ENCODE peak calls at places on chromosomes 6 and 20, in five cellular contexts. N is NCI-H1092; U is M059J; I is CD4-positive, alpha-beta memory T cell; A is Calu3. W is an unnamed sample.

GRCh38 chr6:31877651-31878161 is 1.1 kb downstream of the SLC44A4 start:
- DNase-seq in I (no peak), A (peak; percentile 91), N (no peak), U (no peak), W (no peak)

GRCh38 chr6:35413911-35414310 is 38.2 kb upstream of the FANCE start:
- DNase-seq in A (no peak), U (no peak), I (no peak), N (no peak), W (no peak)

GRCh38 chr20:62741701-62742491 is 33.3 kb downstream of the NTSR1 start:
- DNase-seq in A (no peak), U (peak; percentile 85), N (no peak), I (no peak), W (no peak)

GRCh38 chr20:21365771-21366170 is 31.6 kb downstream of the NKX2-4 start:
- DNase-seq in I (no peak), N (no peak), A (no peak), U (no peak), W (no peak)

GRCh38 chr6:39377530-39377929 is 55.0 kb upstream of the KCNK16 start:
- DNase-seq in A (peak; percentile 59), I (no peak), U (peak; percentile 75), N (peak; percentile 28), W (peak; percentile 15)

GRCh38 chr6:41683460-41684310 is 45.4 kb downstream of the MDFI start:
- DNase-seq in U (peak; percentile 61), N (peak; percentile 25), I (peak; percentile 65), A (peak; percentile 88), W (peak; percentile 80)

GRCh38 chr6:145841668-145842067 is 27.1 kb upstream of the FBXO30 start:
- DNase-seq in U (no peak), A (no peak), I (no peak), N (no peak), W (no peak)

GRCh38 chr20:50575869-50576720 is 65.9 kb downstream of the PTPN1 start:
- DNase-seq in U (peak; percentile 60), A (peak; percentile 86), I (peak; percentile 57), N (peak; percentile 59), W (peak; percentile 51)

GRCh38 chr20:32549842-32550241 is 35.3 kb downstream of the NOL4L start:
- DNase-seq in A (no peak), I (no peak), U (no peak), N (no peak), W (no peak)

GRCh38 chr6:168051648-168052047 is 27.4 kb downstream of the FRMD1 start:
- DNase-seq in I (no peak), N (no peak), U (no peak), A (no peak), W (no peak)

GRCh38 chr6:151291145-151292055 is 51.6 kb downstream of the AKAP12 start:
- DNase-seq in I (no peak), N (no peak), A (no peak), U (no peak), W (no peak)

GRCh38 chr6:38836585-38836984 is 121.5 kb downstream of the DNAH8 start:
- DNase-seq in U (no peak), A (no peak), I (no peak), N (no peak), W (no peak)

GRCh38 chr6:29728173-29728879 is 5.1 kb downstream of the HLA-F start:
- DNase-seq in A (no peak), I (no peak), N (no peak), U (no peak), W (no peak)

GRCh38 chr6:79612457-79612856 is 18.7 kb upstream of the SH3BGRL2 start:
- DNase-seq in I (no peak), N (no peak), A (no peak), U (no peak), W (no peak)

GRCh38 chr20:14984768-14985622 is 647.6 kb upstream of the FLRT3 start:
- DNase-seq in A (no peak), U (no peak), I (no peak), N (no peak), W (no peak)

GRCh38 chr6:6384520-6384919 is 64.1 kb upstream of the F13A1 start:
- DNase-seq in N (no peak), I (no peak), A (no peak), U (no peak), W (no peak)

GRCh38 chr6:157268835-157269234 is 54.5 kb downstream of the TMEM242 start:
- DNase-seq in A (no peak), I (no peak), U (no peak), N (no peak), W (no peak)

GRCh38 chr6:23505021-23505420 is 621.0 kb upstream of the NRSN1 start:
- DNase-seq in N (no peak), A (no peak), U (no peak), I (no peak), W (no peak)

GRCh38 chr6:111418971-111419693 is 63.9 kb downstream of the REV3L start:
- DNase-seq in A (no peak), U (peak; percentile 75), I (no peak), N (no peak), W (no peak)

GRCh38 chr6:125922322-125922860 is 34.2 kb upstream of the HINT3 start:
- DNase-seq in I (no peak), N (no peak), U (no peak), A (no peak), W (no peak)

GRCh38 chr20:33604084-33604990 is 57.8 kb upstream of the C20orf144 start:
- DNase-seq in I (no peak), N (no peak), U (no peak), A (no peak), W (no peak)

GRCh38 chr6:125191916-125192609 is 38.5 kb downstream of the TPD52L1 start:
- DNase-seq in N (no peak), A (peak; percentile 57), I (peak; percentile 59), U (peak; percentile 93), W (peak; percentile 73)

GRCh38 chr20:58467572-58468330 is 47.4 kb downstream of the APCDD1L start:
- DNase-seq in I (no peak), U (no peak), A (no peak), N (no peak), W (no peak)

GRCh38 chr6:70706491-70707123 is 38.9 kb downstream of the SMAP1 start:
- DNase-seq in I (no peak), U (peak; percentile 45), A (peak; percentile 28), N (peak; percentile 5), W (no peak)

GRCh38 chr6:101397199-101397598 is 3.7 kb downstream of the GRIK2 start:
- DNase-seq in A (no peak), I (no peak), U (peak; percentile 24), N (no peak), W (no peak)